ENCODE peak calls at places on chromosomes 4 and X, in four cellular contexts. One of them, this sample, is unnamed.

GRCh38 chr4:158496030-158496741 is 25.5 kb upstream of the RXFP1 start:
- DNase-seq in prostate gland: no peak
- DNase-seq in breast epithelium: no peak
- DNase-seq in tibial nerve: no peak
- DNase-seq in this sample: peak; percentile 44

GRCh38 chrX:115679460-115679859 is 118.5 kb downstream of the PLS3 start:
- DNase-seq in breast epithelium: no peak
- DNase-seq in prostate gland: no peak
- DNase-seq in tibial nerve: no peak
- DNase-seq in this sample: no peak

GRCh38 chr4:181799670-181800069 is 443.5 kb upstream of the TENM3 start:
- DNase-seq in breast epithelium: no peak
- DNase-seq in prostate gland: no peak
- DNase-seq in tibial nerve: no peak
- DNase-seq in this sample: no peak

GRCh38 chr4:99405433-99406115 is 29.6 kb downstream of the ADH7 start:
- DNase-seq in prostate gland: peak; percentile 69
- DNase-seq in tibial nerve: peak; percentile 73
- DNase-seq in breast epithelium: no peak
- DNase-seq in this sample: peak; percentile 74

GRCh38 chrX:2614911-2615310 is 76.2 kb upstream of the CD99 start:
- DNase-seq in breast epithelium: no peak
- DNase-seq in tibial nerve: no peak
- DNase-seq in prostate gland: no peak
- DNase-seq in this sample: no peak

GRCh38 chr4:3411676-3412075 is 30.1 kb upstream of the HGFAC start:
- DNase-seq in prostate gland: no peak
- DNase-seq in tibial nerve: peak; percentile 9
- DNase-seq in breast epithelium: no peak
- DNase-seq in this sample: no peak

GRCh38 chr4:7595883-7596535 is 161.3 kb upstream of the PSAPL1 start:
- DNase-seq in tibial nerve: no peak
- DNase-seq in prostate gland: peak; percentile 19
- DNase-seq in breast epithelium: no peak
- DNase-seq in this sample: no peak

GRCh38 chr4:23297327-23297726 is 592.5 kb downstream of the PPARGC1A start:
- DNase-seq in prostate gland: no peak
- DNase-seq in breast epithelium: no peak
- DNase-seq in tibial nerve: no peak
- DNase-seq in this sample: no peak

GRCh38 chrX:26822448-26822847 is 606.5 kb downstream of the MAGEB5 start:
- DNase-seq in prostate gland: no peak
- DNase-seq in tibial nerve: no peak
- DNase-seq in breast epithelium: no peak
- DNase-seq in this sample: no peak

GRCh38 chr4:10112658-10113284 is 3.8 kb downstream of the WDR1 start:
- DNase-seq in prostate gland: no peak
- DNase-seq in tibial nerve: no peak
- DNase-seq in breast epithelium: no peak
- DNase-seq in this sample: no peak

GRCh38 chr4:176579233-176579632 is 213.5 kb downstream of the VEGFC start:
- DNase-seq in prostate gland: no peak
- DNase-seq in breast epithelium: no peak
- DNase-seq in tibial nerve: no peak
- DNase-seq in this sample: no peak

GRCh38 chr4:14125375-14126129 is 498.0 kb upstream of the BOD1L1 start:
- DNase-seq in tibial nerve: no peak
- DNase-seq in breast epithelium: no peak
- DNase-seq in prostate gland: no peak
- DNase-seq in this sample: no peak

GRCh38 chrX:131626681-131627296 is 82.9 kb downstream of the OR13H1 start:
- DNase-seq in breast epithelium: no peak
- DNase-seq in tibial nerve: no peak
- DNase-seq in prostate gland: no peak
- DNase-seq in this sample: no peak
- TF ChIP-seq POLR2A in breast epithelium: no peak
- TF ChIP-seq POLR2A in tibial nerve: no peak
- TF ChIP-seq POLR2A in prostate gland: no peak
- TF ChIP-seq POLR2A in this sample: no peak

DNA sequence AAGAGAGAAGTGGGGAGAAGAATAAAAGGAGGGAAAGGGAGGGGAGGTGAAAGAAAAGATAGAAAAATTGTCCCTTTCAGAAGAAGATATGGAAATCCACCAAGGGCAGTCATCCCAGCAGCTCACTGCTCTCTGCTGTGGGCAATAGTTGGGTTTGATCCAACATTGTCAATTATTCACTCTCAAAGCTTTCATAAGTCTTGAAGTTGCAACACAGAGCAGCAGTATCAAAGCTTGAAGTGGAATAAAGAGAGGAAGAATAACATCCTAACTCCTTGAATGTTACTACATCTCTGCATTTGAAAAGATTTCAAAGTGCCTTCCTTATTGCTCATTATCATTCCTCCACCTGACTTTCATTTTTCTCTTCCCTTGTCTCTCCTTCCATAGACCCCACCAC is 62.3 kb upstream of the HHIP start:
- DNase-seq in tibial nerve: no peak
- DNase-seq in breast epithelium: no peak
- DNase-seq in prostate gland: no peak
- DNase-seq in this sample: no peak
- H3K27me3 ChIP-seq in tibial nerve: no peaks in the 10 kb centered on the region
- H3K27me3 ChIP-seq in breast epithelium: no peaks in the 10 kb centered on the region
- H3K27me3 ChIP-seq in prostate gland: peaks cover 3% of the 10 kb centered on the region
- H3K27me3 ChIP-seq in this sample: no peaks in the 10 kb centered on the region

DNA sequence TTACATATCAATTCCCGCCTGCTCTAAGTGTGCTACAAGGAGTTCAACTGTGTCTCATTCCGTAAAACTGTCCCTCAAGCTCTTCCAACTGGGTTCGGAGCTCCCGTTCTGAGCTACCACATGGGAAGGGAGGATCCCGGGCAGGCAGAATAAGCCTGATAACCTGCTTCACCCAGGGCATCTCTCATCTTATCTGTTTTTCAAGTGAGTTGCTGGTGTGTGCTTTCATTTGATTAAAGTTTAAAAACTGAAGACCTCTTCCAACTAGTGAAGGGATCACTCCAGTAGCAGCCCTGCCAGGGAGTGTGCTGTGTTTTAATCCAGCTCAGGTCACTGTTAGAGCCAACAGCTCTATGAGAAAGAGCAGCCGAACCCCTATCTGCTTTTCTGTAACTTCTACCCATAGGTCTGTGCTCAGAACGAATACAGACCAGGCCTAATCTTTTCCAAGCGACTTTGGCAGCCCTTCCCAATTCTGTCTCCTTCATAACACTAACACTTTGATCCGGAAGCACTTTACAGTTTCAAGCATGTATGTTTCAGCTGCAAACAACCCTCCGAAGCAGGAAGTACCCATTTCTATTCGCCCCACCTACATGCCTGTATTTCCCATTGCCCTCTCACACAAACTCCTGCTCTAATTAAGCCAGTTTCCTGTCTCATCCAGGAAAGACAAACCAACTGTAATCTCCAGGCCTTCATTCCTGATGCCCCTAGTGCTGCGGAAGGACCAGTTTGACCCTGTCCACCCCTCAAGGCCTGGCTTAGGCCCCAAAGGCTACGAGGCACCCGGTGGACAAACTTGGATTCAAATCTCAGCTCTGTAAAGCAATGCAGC is 60.9 kb downstream of the IRF2 start:
- DNase-seq in tibial nerve: no peak
- DNase-seq in breast epithelium: no peak
- DNase-seq in prostate gland: no peak
- DNase-seq in this sample: no peak
- TF ChIP-seq POLR2A in tibial nerve: no peak
- TF ChIP-seq POLR2A in breast epithelium: no peak
- TF ChIP-seq POLR2A in prostate gland: no peak
- TF ChIP-seq POLR2A in this sample: no peak

GRCh38 chrX:114582264-114582632 is 1.6 kb upstream of the HTR2C start:
- DNase-seq in breast epithelium: no peak
- DNase-seq in prostate gland: no peak
- DNase-seq in tibial nerve: no peak
- DNase-seq in this sample: no peak
- H3K27me3 ChIP-seq in breast epithelium: no peaks in the 10 kb centered on the region
- H3K27me3 ChIP-seq in prostate gland: no peaks in the 10 kb centered on the region
- H3K27me3 ChIP-seq in tibial nerve: peaks cover 88% of the 10 kb centered on the region
- H3K27me3 ChIP-seq in this sample: peaks cover 59% of the 10 kb centered on the region

GRCh38 chrX:24463077-24463476 is 2.0 kb upstream of the PDK3 start:
- DNase-seq in prostate gland: no peak
- DNase-seq in tibial nerve: no peak
- DNase-seq in breast epithelium: no peak
- DNase-seq in this sample: no peak

GRCh38 chrX:24464498-24464835 is 619 bp upstream of the PDK3 start:
- DNase-seq in prostate gland: no peak
- DNase-seq in tibial nerve: no peak
- DNase-seq in breast epithelium: no peak
- DNase-seq in this sample: no peak

GRCh38 chrX:24466025-24466424 is 939 bp downstream of the PDK3 start:
- DNase-seq in breast epithelium: no peak
- DNase-seq in prostate gland: no peak
- DNase-seq in tibial nerve: no peak
- DNase-seq in this sample: no peak

GRCh38 chrX:24465524-24465850 is 401 bp downstream of the PDK3 start:
- DNase-seq in prostate gland: no peak
- DNase-seq in breast epithelium: no peak
- DNase-seq in tibial nerve: no peak
- DNase-seq in this sample: no peak

DNA sequence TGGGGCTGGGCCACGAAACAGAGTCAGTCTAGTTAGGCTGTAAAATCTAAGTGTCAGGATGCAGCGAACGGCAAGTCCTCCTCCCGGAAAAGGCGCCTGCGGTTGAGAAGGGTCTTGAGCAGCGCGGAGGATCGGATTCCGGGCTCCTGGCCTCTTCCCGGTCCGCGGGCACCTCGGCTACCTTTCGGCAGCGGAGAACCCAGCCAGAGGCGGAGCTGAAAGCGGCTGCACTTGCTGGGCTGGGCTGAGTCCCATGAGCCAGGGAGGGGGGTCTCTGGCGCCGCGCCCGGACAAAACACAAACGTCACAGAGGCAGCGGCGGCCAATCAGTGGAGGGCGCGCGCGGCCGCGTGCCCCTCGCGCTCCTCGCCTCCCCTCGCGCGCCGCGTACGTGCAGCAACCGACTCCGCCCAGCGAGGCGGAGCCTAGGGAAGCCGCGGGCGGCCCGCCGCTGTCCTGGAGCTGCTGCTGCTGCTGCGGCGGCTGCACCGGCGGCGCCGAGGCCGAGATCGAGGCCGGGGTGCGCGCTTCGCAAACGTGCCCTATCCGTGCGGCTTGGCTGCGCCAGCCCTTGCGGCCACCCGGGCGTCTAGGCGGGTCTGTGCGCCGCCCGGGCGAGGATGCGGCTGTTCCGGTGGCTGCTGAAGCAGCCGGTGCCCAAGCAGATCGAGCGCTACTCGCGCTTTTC is at the start of gene PDK3:
- DNase-seq in tibial nerve: peak; percentile 80
- DNase-seq in prostate gland: peak; percentile 78
- DNase-seq in breast epithelium: peak; percentile 88
- DNase-seq in this sample: peak; percentile 91
- TF ChIP-seq POLR2A in tibial nerve: peak; percentile 78
- TF ChIP-seq POLR2A in prostate gland: peak; percentile 92
- TF ChIP-seq POLR2A in breast epithelium: no peak
- TF ChIP-seq POLR2A in this sample: no peak

GRCh38 chrX:632391-633042 is 1.9 kb downstream of the SHOX start:
- DNase-seq in breast epithelium: no peak
- DNase-seq in prostate gland: no peak
- DNase-seq in tibial nerve: no peak
- DNase-seq in this sample: no peak
- H3K27me3 ChIP-seq in breast epithelium: no peaks in the 10 kb centered on the region
- H3K27me3 ChIP-seq in prostate gland: peaks cover 34% of the 10 kb centered on the region
- H3K27me3 ChIP-seq in tibial nerve: peaks cover 86% of the 10 kb centered on the region
- H3K27me3 ChIP-seq in this sample: peaks cover 67% of the 10 kb centered on the region

GRCh38 chrX:120253784-120254183 is 3.2 kb downstream of the ZBTB33 start:
- DNase-seq in breast epithelium: no peak
- DNase-seq in prostate gland: no peak
- DNase-seq in tibial nerve: no peak
- DNase-seq in this sample: no peak

GRCh38 chrX:120251471-120252011 is 929 bp downstream of the ZBTB33 start:
- DNase-seq in prostate gland: peak; percentile 7
- DNase-seq in tibial nerve: no peak
- DNase-seq in breast epithelium: peak; percentile 46
- DNase-seq in this sample: peak; percentile 27

GRCh38 chrX:120244735-120245498 is 5.7 kb upstream of the ZBTB33 start:
- DNase-seq in tibial nerve: peak; percentile 65
- DNase-seq in prostate gland: peak; percentile 56
- DNase-seq in breast epithelium: peak; percentile 74
- DNase-seq in this sample: peak; percentile 77

DNA sequence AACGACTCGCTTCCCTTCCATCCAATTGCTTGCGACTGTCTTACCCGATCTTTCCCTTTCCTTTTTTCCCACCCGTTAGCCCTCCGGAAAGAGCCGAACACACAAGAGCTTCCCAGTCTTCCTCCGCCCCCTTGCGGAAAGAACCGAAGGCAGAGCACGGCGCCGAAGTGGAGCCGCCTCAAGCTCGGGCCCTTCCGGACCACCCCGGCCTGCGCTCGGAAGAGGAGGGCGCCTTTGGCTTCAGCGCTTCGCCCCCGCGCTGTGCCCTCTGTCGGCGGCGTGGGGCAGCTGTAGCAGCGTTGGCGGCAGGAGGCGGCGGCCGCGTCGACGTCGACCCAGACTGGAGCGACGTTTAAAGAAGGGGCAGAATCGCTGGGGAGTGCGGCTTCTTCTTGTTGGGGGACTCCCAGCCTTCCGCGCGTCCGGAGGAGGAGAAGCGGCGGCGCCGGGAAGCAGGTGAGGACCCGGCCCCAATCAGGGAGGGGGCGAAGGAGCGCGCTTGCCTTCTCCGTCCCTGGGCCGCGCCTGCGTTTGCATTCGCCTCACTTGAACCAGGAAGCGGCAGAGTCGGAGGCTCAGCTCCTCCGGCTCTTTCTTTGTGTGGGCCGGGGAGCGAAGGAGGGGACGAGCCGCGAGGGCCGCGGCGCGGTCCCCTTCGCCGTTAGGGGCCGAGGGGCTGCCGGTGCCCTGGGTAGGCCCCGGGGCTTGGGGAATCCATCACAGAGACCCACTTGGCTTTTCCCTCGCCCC is at the start of gene ZBTB33:
- DNase-seq in breast epithelium: peak; percentile 82
- DNase-seq in prostate gland: peak; percentile 85
- DNase-seq in tibial nerve: peak; percentile 71
- DNase-seq in this sample: peak; percentile 88
- TF ChIP-seq POLR2A in breast epithelium: peak; percentile 63
- TF ChIP-seq POLR2A in prostate gland: peak; percentile 74
- TF ChIP-seq POLR2A in tibial nerve: no peak
- TF ChIP-seq POLR2A in this sample: no peak

GRCh38 chrX:133588827-133589226 is 173.5 kb upstream of the GPC4 start:
- DNase-seq in prostate gland: no peak
- DNase-seq in tibial nerve: no peak
- DNase-seq in breast epithelium: no peak
- DNase-seq in this sample: no peak

GRCh38 chrX:133583825-133584224 is 168.5 kb upstream of the GPC4 start:
- DNase-seq in tibial nerve: no peak
- DNase-seq in prostate gland: no peak
- DNase-seq in breast epithelium: no peak
- DNase-seq in this sample: no peak

GRCh38 chrX:133586443-133586842 is 171.2 kb upstream of the GPC4 start:
- DNase-seq in tibial nerve: no peak
- DNase-seq in breast epithelium: no peak
- DNase-seq in prostate gland: no peak
- DNase-seq in this sample: no peak

GRCh38 chrX:133587818-133588217 is 172.5 kb upstream of the GPC4 start:
- DNase-seq in prostate gland: no peak
- DNase-seq in breast epithelium: no peak
- DNase-seq in tibial nerve: no peak
- DNase-seq in this sample: no peak

GRCh38 chrX:133587071-133587470 is 171.8 kb upstream of the GPC4 start:
- DNase-seq in prostate gland: no peak
- DNase-seq in breast epithelium: no peak
- DNase-seq in tibial nerve: no peak
- DNase-seq in this sample: no peak
- H3K27me3 ChIP-seq in prostate gland: no peaks in the 10 kb centered on the region
- H3K27me3 ChIP-seq in breast epithelium: no peaks in the 10 kb centered on the region
- H3K27me3 ChIP-seq in tibial nerve: peaks cover 17% of the 10 kb centered on the region
- H3K27me3 ChIP-seq in this sample: no peaks in the 10 kb centered on the region